ENCODE peak calls at places on chromosome 13, in four cellular contexts. H is HepG2, W is A549, T is K562. Y is an unnamed sample.

GRCh38 chr13:73751290-73751689 is 382.9 kb downstream of the KLF12 start:
- DNase-seq in H (no peak), W (no peak), T (no peak), Y (no peak)

GRCh38 chr13:113357529-113357928 is 6.4 kb downstream of the GRTP1 start:
- DNase-seq in H (no peak), W (no peak), T (no peak), Y (no peak)

GRCh38 chr13:48304132-48304876 is 753 bp downstream of the RB1 start:
- DNase-seq in H (peak; percentile 30), W (peak; percentile 22), T (peak; percentile 47), Y (no peak)

GRCh38 chr13:72990883-72991282 is 67.9 kb upstream of the KLF5 start:
- DNase-seq in H (no peak), W (no peak), T (no peak), Y (no peak)

GRCh38 chr13:42696191-42696590 is 85.2 kb upstream of the FAM216B start:
- DNase-seq in H (no peak), W (no peak), T (no peak), Y (no peak)

GRCh38 chr13:60591348-60591747 is 194.3 kb downstream of the TDRD3 start:
- DNase-seq in H (no peak), W (no peak), T (no peak), Y (no peak)

GRCh38 chr13:113763961-113764792 is 5.2 kb downstream of the TMEM255B start:
- DNase-seq in H (no peak), W (no peak), T (no peak), Y (no peak)

GRCh38 chr13:29763426-29764180 is 86.8 kb downstream of the UBL3 start:
- DNase-seq in H (no peak), W (no peak), T (no peak), Y (no peak)

GRCh38 chr13:109776575-109776974 is 9.8 kb downstream of the IRS2 start:
- DNase-seq in H (no peak), W (no peak), T (no peak), Y (no peak)

DNA sequence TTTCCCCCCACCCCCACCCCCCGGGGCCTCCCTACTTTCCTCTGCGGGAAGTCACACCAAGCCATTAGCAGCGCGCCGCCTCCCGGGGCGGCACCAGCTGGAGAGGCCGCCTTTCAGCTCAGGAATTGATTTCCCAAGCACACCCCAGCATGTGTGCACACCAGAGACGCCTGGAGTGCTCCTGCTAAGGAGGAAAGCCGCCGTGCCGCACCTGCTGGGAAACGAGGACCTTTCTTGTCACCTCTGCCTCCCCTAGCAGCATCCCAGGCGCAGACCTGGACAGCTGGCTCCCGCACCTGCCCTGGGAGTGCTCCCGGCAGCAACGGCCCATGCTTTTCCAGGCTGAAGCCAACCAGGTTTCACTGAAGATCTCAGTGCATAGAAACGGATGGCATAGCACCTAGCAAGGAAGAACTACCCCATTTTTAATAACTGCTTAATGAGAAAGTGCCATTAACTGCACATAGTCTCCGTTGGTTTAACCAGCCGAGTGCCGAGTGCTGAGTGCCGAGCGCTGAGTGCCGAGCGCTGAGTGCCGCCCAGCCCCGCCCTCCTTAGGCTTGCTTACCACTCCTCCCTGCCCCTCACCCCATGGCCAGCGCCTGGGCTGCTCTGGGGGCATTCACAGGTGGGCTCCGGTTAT is 165.0 kb downstream of the USP12 start:
- DNase-seq in H (no peak), W (no peak), T (no peak), Y (peak; percentile 55)
- TF ChIP-seq JUNB in H (no peak), W (no peak), T (no peak), Y (no peak)

GRCh38 chr13:99995503-99996176 is 14.1 kb downstream of the ZIC2 start:
- DNase-seq in H (no peak), W (no peak), T (no peak), Y (peak; percentile 74)
- TF ChIP-seq JUNB in H (no peak), W (no peak), T (no peak), Y (no peak)

GRCh38 chr13:98143601-98144500 is 957 bp downstream of the FARP1 start:
- DNase-seq in H (no peak), W (no peak), T (no peak), Y (peak; percentile 53)

GRCh38 chr13:98143157-98143553 is 261 bp downstream of the FARP1 start:
- DNase-seq in H (no peak), W (no peak), T (peak; percentile 3), Y (no peak)

GRCh38 chr13:98141938-98142426 is 912 bp upstream of the FARP1 start:
- DNase-seq in H (no peak), W (no peak), T (no peak), Y (peak; percentile 66)

GRCh38 chr13:98142427-98143156 is at the start of gene FARP1:
- DNase-seq in H (peak; percentile 62), W (peak; percentile 54), T (peak; percentile 25), Y (peak; percentile 89)

GRCh38 chr13:98144501-98145350 is 1.8 kb downstream of the FARP1 start:
- DNase-seq in H (peak; percentile 86), W (peak; percentile 19), T (no peak), Y (peak; percentile 78)
- TF ChIP-seq JUNB in H (no peak), W (no peak), T (no peak), Y (no peak)

GRCh38 chr13:101473458-101473857 is 21.0 kb downstream of the ITGBL1 start:
- DNase-seq in H (no peak), W (no peak), T (no peak), Y (no peak)

GRCh38 chr13:101475536-101475935 is 23.1 kb downstream of the ITGBL1 start:
- DNase-seq in H (no peak), W (no peak), T (no peak), Y (peak; percentile 56)

GRCh38 chr13:101474419-101474957 is 22.0 kb downstream of the ITGBL1 start:
- DNase-seq in H (no peak), W (peak; percentile 58), T (no peak), Y (peak; percentile 79)
- TF ChIP-seq JUNB in H (no peak), W (no peak), T (no peak), Y (no peak)